ENCODE peak calls at places on chromosomes 3 and 15, in five cellular contexts. One of them, this sample, is unnamed.

GRCh38 chr3:61945657-61946056 is 384.3 kb downstream of the PTPRG start:
- DNase-seq in A673: no peak
- DNase-seq in dorsolateral prefrontal cortex: no peak
- DNase-seq in heart right ventricle: no peak
- DNase-seq in endodermal cell: no peak
- DNase-seq in this sample: no peak

GRCh38 chr15:70081612-70082011 is 16.1 kb downstream of the TLE3 start:
- DNase-seq in A673: no peak
- DNase-seq in dorsolateral prefrontal cortex: no peak
- DNase-seq in heart right ventricle: no peak
- DNase-seq in endodermal cell: no peak
- DNase-seq in this sample: no peak

GRCh38 chr15:55588070-55588817 is at the start of gene PYGO1:
- DNase-seq in A673: peak
- DNase-seq in dorsolateral prefrontal cortex: peak
- DNase-seq in heart right ventricle: peak
- DNase-seq in endodermal cell: peak
- DNase-seq in this sample: peak

GRCh38 chr15:98416222-98416835 is 232.0 kb upstream of the IGF1R start:
- DNase-seq in A673: no peak
- DNase-seq in dorsolateral prefrontal cortex: no peak
- DNase-seq in heart right ventricle: no peak
- DNase-seq in endodermal cell: peak
- DNase-seq in this sample: no peak

GRCh38 chr3:67624687-67625086 is 29.7 kb downstream of the SUCLG2 start:
- DNase-seq in A673: no peak
- DNase-seq in dorsolateral prefrontal cortex: no peak
- DNase-seq in heart right ventricle: no peak
- DNase-seq in endodermal cell: no peak
- DNase-seq in this sample: no peak

GRCh38 chr15:24269166-24269571 is 406.4 kb upstream of the NPAP1 start:
- DNase-seq in A673: no peak
- DNase-seq in dorsolateral prefrontal cortex: no peak
- DNase-seq in heart right ventricle: no peak
- DNase-seq in endodermal cell: peak
- DNase-seq in this sample: no peak

GRCh38 chr3:128435058-128435457 is 31.6 kb downstream of the DNAJB8 start:
- DNase-seq in A673: no peak
- DNase-seq in dorsolateral prefrontal cortex: peak
- DNase-seq in heart right ventricle: no peak
- DNase-seq in endodermal cell: peak
- DNase-seq in this sample: no peak

GRCh38 chr3:129739613-129740012 is 133.1 kb upstream of the PLXND1 start:
- DNase-seq in A673: no peak
- DNase-seq in dorsolateral prefrontal cortex: no peak
- DNase-seq in heart right ventricle: no peak
- DNase-seq in endodermal cell: no peak
- DNase-seq in this sample: no peak

GRCh38 chr3:3196148-3196861 is 16.8 kb upstream of the CRBN start:
- DNase-seq in A673: peak
- DNase-seq in dorsolateral prefrontal cortex: no peak
- DNase-seq in heart right ventricle: no peak
- DNase-seq in endodermal cell: peak
- DNase-seq in this sample: no peak

GRCh38 chr15:48634934-48635333 is 10.6 kb downstream of the FBN1 start:
- DNase-seq in A673: peak
- DNase-seq in dorsolateral prefrontal cortex: no peak
- DNase-seq in heart right ventricle: no peak
- DNase-seq in endodermal cell: no peak
- DNase-seq in this sample: no peak

GRCh38 chr15:88904808-88905327 is 8.3 kb downstream of the MFGE8 start:
- DNase-seq in A673: peak
- DNase-seq in dorsolateral prefrontal cortex: peak
- DNase-seq in heart right ventricle: peak
- DNase-seq in endodermal cell: peak
- DNase-seq in this sample: peak

GRCh38 chr15:87710406-87710805 is 546.1 kb downstream of the NTRK3 start:
- DNase-seq in A673: no peak
- DNase-seq in dorsolateral prefrontal cortex: no peak
- DNase-seq in heart right ventricle: no peak
- DNase-seq in endodermal cell: no peak
- DNase-seq in this sample: no peak

GRCh38 chr3:66831931-66832330 is 166.2 kb upstream of the KBTBD8 start:
- DNase-seq in A673: no peak
- DNase-seq in dorsolateral prefrontal cortex: no peak
- DNase-seq in heart right ventricle: no peak
- DNase-seq in endodermal cell: no peak
- DNase-seq in this sample: no peak

GRCh38 chr3:94862703-94863102 is 799.8 kb downstream of the NSUN3 start:
- DNase-seq in A673: peak
- DNase-seq in dorsolateral prefrontal cortex: no peak
- DNase-seq in heart right ventricle: no peak
- DNase-seq in endodermal cell: peak
- DNase-seq in this sample: no peak

GRCh38 chr3:171227828-171228227 is 201.3 kb upstream of the SLC2A2 start:
- DNase-seq in A673: no peak
- DNase-seq in dorsolateral prefrontal cortex: no peak
- DNase-seq in heart right ventricle: no peak
- DNase-seq in endodermal cell: no peak
- DNase-seq in this sample: no peak

GRCh38 chr3:171229173-171229572 is 202.7 kb upstream of the SLC2A2 start:
- DNase-seq in A673: no peak
- DNase-seq in dorsolateral prefrontal cortex: no peak
- DNase-seq in heart right ventricle: no peak
- DNase-seq in endodermal cell: no peak
- DNase-seq in this sample: no peak

GRCh38 chr3:171226794-171227193 is 200.3 kb upstream of the SLC2A2 start:
- DNase-seq in A673: no peak
- DNase-seq in dorsolateral prefrontal cortex: no peak
- DNase-seq in heart right ventricle: no peak
- DNase-seq in endodermal cell: no peak
- DNase-seq in this sample: no peak

GRCh38 chr3:171227333-171227732 is 200.8 kb upstream of the SLC2A2 start:
- DNase-seq in A673: no peak
- DNase-seq in dorsolateral prefrontal cortex: no peak
- DNase-seq in heart right ventricle: no peak
- DNase-seq in endodermal cell: no peak
- DNase-seq in this sample: no peak

DNA sequence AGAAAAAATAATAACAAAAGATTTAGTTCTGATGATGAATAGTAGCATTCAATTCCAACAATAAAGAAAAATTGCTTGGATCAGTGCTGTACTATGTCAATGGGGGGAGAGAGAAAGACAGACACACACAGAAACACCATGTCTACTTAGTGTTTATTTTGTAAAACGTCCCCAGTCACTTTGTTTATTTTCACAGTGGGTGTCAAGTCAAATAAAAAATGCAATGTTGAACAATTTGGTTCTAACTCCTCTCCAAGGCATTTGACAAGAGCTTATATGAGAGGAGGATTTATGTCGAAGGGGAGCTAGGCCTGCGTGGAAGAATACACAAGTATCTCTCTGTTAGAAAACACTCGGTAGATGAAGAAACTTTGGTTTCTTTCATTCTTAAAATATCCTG is 201.7 kb upstream of the SLC2A2 start:
- DNase-seq in A673: no peak
- DNase-seq in dorsolateral prefrontal cortex: no peak
- DNase-seq in heart right ventricle: no peak
- DNase-seq in endodermal cell: no peak
- DNase-seq in this sample: no peak
- H3K27ac ChIP-seq in A673: no peak
- H3K27ac ChIP-seq in dorsolateral prefrontal cortex: no peak
- H3K27ac ChIP-seq in heart right ventricle: no peak
- H3K27ac ChIP-seq in endodermal cell: no peak
- H3K27ac ChIP-seq in this sample: no peak

GRCh38 chr3:188749010-188749617 is 422.7 kb upstream of the TPRG1 start:
- DNase-seq in A673: peak
- DNase-seq in dorsolateral prefrontal cortex: no peak
- DNase-seq in heart right ventricle: no peak
- DNase-seq in endodermal cell: peak
- DNase-seq in this sample: peak
- TF ChIP-seq CTCF in A673: peak
- TF ChIP-seq CTCF in dorsolateral prefrontal cortex: peak
- TF ChIP-seq CTCF in heart right ventricle: peak
- TF ChIP-seq CTCF in endodermal cell: peak
- TF ChIP-seq CTCF in this sample: peak

GRCh38 chr3:8979262-8979661 is 16.0 kb upstream of the RAD18 start:
- DNase-seq in A673: no peak
- DNase-seq in dorsolateral prefrontal cortex: no peak
- DNase-seq in heart right ventricle: no peak
- DNase-seq in endodermal cell: no peak
- DNase-seq in this sample: no peak
- H3K27ac ChIP-seq in A673: no peak
- H3K27ac ChIP-seq in dorsolateral prefrontal cortex: no peak
- H3K27ac ChIP-seq in heart right ventricle: no peak
- H3K27ac ChIP-seq in endodermal cell: no peak
- H3K27ac ChIP-seq in this sample: no peak

GRCh38 chr3:138598534-138598933 is 4.5 kb upstream of the CEP70 start:
- DNase-seq in A673: no peak
- DNase-seq in dorsolateral prefrontal cortex: no peak
- DNase-seq in heart right ventricle: no peak
- DNase-seq in endodermal cell: no peak
- DNase-seq in this sample: no peak

GRCh38 chr3:138593488-138594149 is 441 bp downstream of the CEP70 start:
- DNase-seq in A673: peak
- DNase-seq in dorsolateral prefrontal cortex: peak
- DNase-seq in heart right ventricle: no peak
- DNase-seq in endodermal cell: peak
- DNase-seq in this sample: no peak

GRCh38 chr3:138594935-138595259 is 837 bp upstream of the CEP70 start:
- DNase-seq in A673: no peak
- DNase-seq in dorsolateral prefrontal cortex: no peak
- DNase-seq in heart right ventricle: no peak
- DNase-seq in endodermal cell: no peak
- DNase-seq in this sample: no peak

GRCh38 chr3:138591392-138591791 is 2.7 kb downstream of the CEP70 start:
- DNase-seq in A673: no peak
- DNase-seq in dorsolateral prefrontal cortex: no peak
- DNase-seq in heart right ventricle: no peak
- DNase-seq in endodermal cell: no peak
- DNase-seq in this sample: no peak

DNA sequence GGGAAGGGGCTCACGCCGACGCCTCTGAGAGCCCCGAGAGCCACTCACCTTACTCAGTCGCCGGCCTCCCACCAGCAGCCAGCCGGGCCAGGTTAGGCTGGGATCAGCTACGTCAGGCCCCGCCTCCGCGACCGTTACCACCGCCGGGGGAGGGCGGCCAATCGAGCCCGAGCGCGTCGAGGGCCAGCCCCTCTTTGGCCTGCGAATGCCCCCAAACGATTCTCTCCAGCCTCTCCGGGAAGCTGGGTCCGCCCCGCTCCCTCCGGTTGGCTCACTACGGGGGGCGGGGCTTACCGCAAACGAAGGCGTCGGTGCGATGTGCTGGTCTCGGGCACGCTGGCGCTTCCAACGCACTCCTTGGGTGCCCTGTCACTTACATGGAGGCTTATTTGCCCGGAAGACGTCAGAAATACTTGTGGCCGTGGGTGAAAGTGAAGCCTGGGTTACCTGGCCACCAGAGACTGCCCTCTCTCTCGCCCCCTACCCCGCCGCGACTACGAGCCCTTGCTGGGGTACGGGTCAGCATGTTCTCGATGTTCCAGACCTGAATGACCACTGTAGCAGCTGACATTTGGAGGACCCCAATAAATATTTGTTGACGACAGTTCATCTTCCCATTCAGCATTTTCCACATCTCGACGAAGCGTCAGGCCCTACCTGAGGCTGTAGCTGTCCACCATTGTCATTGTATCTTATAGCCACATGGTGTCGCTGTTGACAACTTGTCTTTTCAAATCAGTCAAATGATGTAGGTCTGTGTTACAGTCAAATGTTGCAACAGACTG is at the start of gene CEP70:
- DNase-seq in A673: peak
- DNase-seq in dorsolateral prefrontal cortex: peak
- DNase-seq in heart right ventricle: peak
- DNase-seq in endodermal cell: peak
- DNase-seq in this sample: peak
- TF ChIP-seq CTCF in A673: peak
- TF ChIP-seq CTCF in dorsolateral prefrontal cortex: peak
- TF ChIP-seq CTCF in heart right ventricle: peak
- TF ChIP-seq CTCF in endodermal cell: peak
- TF ChIP-seq CTCF in this sample: peak

GRCh38 chr3:186990282-186990681 is 60.0 kb downstream of the ST6GAL1 start:
- DNase-seq in A673: no peak
- DNase-seq in dorsolateral prefrontal cortex: no peak
- DNase-seq in heart right ventricle: no peak
- DNase-seq in endodermal cell: no peak
- DNase-seq in this sample: no peak
- H3K27ac ChIP-seq in A673: no peak
- H3K27ac ChIP-seq in dorsolateral prefrontal cortex: no peak
- H3K27ac ChIP-seq in heart right ventricle: no peak
- H3K27ac ChIP-seq in endodermal cell: no peak
- H3K27ac ChIP-seq in this sample: no peak

GRCh38 chr3:32780735-32781210 is 37.0 kb upstream of the TRIM71 start:
- DNase-seq in A673: peak
- DNase-seq in dorsolateral prefrontal cortex: no peak
- DNase-seq in heart right ventricle: peak
- DNase-seq in endodermal cell: peak
- DNase-seq in this sample: no peak

GRCh38 chr3:32780071-32780734 is 37.6 kb upstream of the TRIM71 start:
- DNase-seq in A673: no peak
- DNase-seq in dorsolateral prefrontal cortex: no peak
- DNase-seq in heart right ventricle: no peak
- DNase-seq in endodermal cell: no peak
- DNase-seq in this sample: no peak

GRCh38 chr3:32782417-32782816 is 35.4 kb upstream of the TRIM71 start:
- DNase-seq in A673: no peak
- DNase-seq in dorsolateral prefrontal cortex: no peak
- DNase-seq in heart right ventricle: no peak
- DNase-seq in endodermal cell: peak
- DNase-seq in this sample: no peak

GRCh38 chr3:32781211-32781968 is 36.4 kb upstream of the TRIM71 start:
- DNase-seq in A673: peak
- DNase-seq in dorsolateral prefrontal cortex: peak
- DNase-seq in heart right ventricle: peak
- DNase-seq in endodermal cell: peak
- DNase-seq in this sample: peak

GRCh38 chr3:32778389-32778788 is 39.4 kb upstream of the TRIM71 start:
- DNase-seq in A673: no peak
- DNase-seq in dorsolateral prefrontal cortex: no peak
- DNase-seq in heart right ventricle: no peak
- DNase-seq in endodermal cell: no peak
- DNase-seq in this sample: no peak
- TF ChIP-seq CTCF in A673: no peak
- TF ChIP-seq CTCF in dorsolateral prefrontal cortex: no peak
- TF ChIP-seq CTCF in heart right ventricle: no peak
- TF ChIP-seq CTCF in endodermal cell: peak
- TF ChIP-seq CTCF in this sample: no peak